ENCODE peak calls at places on chromosomes 6 and 20, in five cellular contexts. W is SJSA1, G is endodermal cell, H is upper lobe of right lung, B is endothelial cell of umbilical vein. S is an unnamed sample. For H3K4me1, the result is how much of the 10 kb centered on the place peaks cover.

GRCh38 chr6:38498085-38498484 is 141.6 kb downstream of the BTBD9 start:
- DNase-seq in B (no peak), H (no peak), W (no peak), G (no peak), S (no peak)

GRCh38 chr6:2054516-2055067 is 190.8 kb downstream of the GMDS start:
- DNase-seq in B (no peak), W (no peak), G (no peak), H (no peak), S (no peak)

GRCh38 chr20:11581271-11581670 is 336.4 kb upstream of the BTBD3 start:
- DNase-seq in W (no peak), G (no peak), B (no peak), H (no peak), S (no peak)

GRCh38 chr6:71127374-71127773 is 161.2 kb upstream of the OGFRL1 start:
- DNase-seq in W (no peak), B (no peak), G (no peak), H (no peak), S (no peak)

GRCh38 chr6:52063584-52064400 is 23.6 kb downstream of the PKHD1 start:
- DNase-seq in W (peak), G (peak), H (no peak), B (peak), S (peak)

GRCh38 chr20:7859371-7859802 is 80.9 kb downstream of the HAO1 start:
- DNase-seq in H (no peak), G (peak), B (peak), W (peak), S (peak)

GRCh38 chr6:31877651-31878161 is 1.1 kb downstream of the SLC44A4 start:
- DNase-seq in B (no peak), G (no peak), H (peak), W (no peak), S (no peak)

GRCh38 chr20:50050660-50051308 is 62.2 kb downstream of the UBE2V1 start:
- DNase-seq in G (peak), H (no peak), B (no peak), W (no peak), S (no peak)

GRCh38 chr6:52233975-52234823 is 10.1 kb downstream of the IL17F start:
- DNase-seq in H (no peak), G (peak), W (peak), B (peak), S (peak)

GRCh38 chr20:19880256-19881079 is 122.4 kb downstream of the RIN2 start:
- DNase-seq in G (no peak), B (no peak), H (no peak), W (peak), S (peak)

GRCh38 chr6:145271601-145272000 is 463.7 kb downstream of the EPM2A start:
- DNase-seq in G (no peak), H (no peak), B (no peak), W (no peak), S (no peak)

GRCh38 chr20:4156411-4156810 is 141.1 kb upstream of the RNF24 start:
- DNase-seq in H (peak), G (no peak), W (no peak), B (no peak), S (no peak)

GRCh38 chr6:41748542-41748941 is 1.3 kb upstream of the PGC start:
- DNase-seq in B (no peak), H (no peak), G (no peak), W (no peak), S (no peak)

GRCh38 chr6:100283288-100283687 is 181.4 kb downstream of the SIM1 start:
- DNase-seq in G (peak), W (peak), B (no peak), H (no peak), S (no peak)

GRCh38 chr20:51360451-51361230 is 181.9 kb downstream of the NFATC2 start:
- DNase-seq in W (peak), H (peak), G (no peak), B (peak), S (peak)

GRCh38 chr20:5039255-5039657 is 37.9 kb upstream of the SLC23A2 start:
- DNase-seq in B (no peak), W (no peak), G (no peak), H (no peak), S (no peak)

GRCh38 chr20:64239449-64240242 is 15.9 kb upstream of the PCMTD2 start:
- DNase-seq in B (no peak), H (peak), G (no peak), W (no peak), S (no peak)

GRCh38 chr20:50992733-50993457 is 30.0 kb downstream of the KCNG1 start:
- DNase-seq in H (no peak), G (peak), W (peak), B (peak), S (peak)

GRCh38 chr20:3929713-3930060 is 40.5 kb downstream of the PANK2 start:
- DNase-seq in H (no peak), W (no peak), B (no peak), G (no peak), S (no peak)

GRCh38 chr20:63160641-63161175 is 55.2 kb downstream of the YTHDF1 start:
- DNase-seq in W (no peak), B (no peak), H (no peak), G (no peak), S (no peak)
- H3K4me1 ChIP-seq in W (under half), B (under half), H (under half), G (under half), S (under half)

GRCh38 chr6:15324427-15324985 is 78.6 kb downstream of the JARID2 start:
- DNase-seq in B (no peak), W (no peak), H (no peak), G (no peak), S (no peak)

GRCh38 chr6:15327271-15327670 is 81.4 kb downstream of the JARID2 start:
- DNase-seq in H (no peak), B (no peak), G (no peak), W (peak), S (no peak)

GRCh38 chr6:15325540-15325955 is 79.7 kb downstream of the JARID2 start:
- DNase-seq in W (no peak), B (no peak), H (no peak), G (no peak), S (no peak)

GRCh38 chr6:15329154-15329781 is 83.4 kb downstream of the JARID2 start:
- DNase-seq in B (no peak), W (peak), G (no peak), H (no peak), S (peak)

GRCh38 chr6:15326072-15326614 is 80.3 kb downstream of the JARID2 start:
- DNase-seq in G (no peak), H (no peak), B (no peak), W (no peak), S (no peak)
- H3K4me1 ChIP-seq in G (under half), H (under half), B (under half), W (half or more), S (under half)

DNA sequence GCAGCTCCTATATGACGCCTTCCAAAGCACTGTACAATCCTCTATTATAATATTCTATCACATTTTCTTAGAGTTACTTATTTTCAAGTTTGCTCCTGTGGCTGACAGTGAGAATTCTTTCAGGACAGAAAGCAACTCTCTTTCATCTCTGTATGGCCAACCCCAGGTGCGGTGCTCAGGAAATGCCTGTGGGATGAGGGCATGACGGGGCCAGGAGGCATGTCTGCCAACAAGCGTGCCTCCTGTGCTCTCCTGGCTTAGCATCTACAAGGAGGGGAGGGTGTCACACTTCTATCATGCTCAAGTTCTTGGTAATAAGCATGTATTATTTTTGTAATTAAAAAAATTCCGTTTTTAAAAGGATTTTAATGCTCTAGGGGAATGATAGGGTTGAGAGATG is 11.4 kb downstream of the MRPL14 start:
- DNase-seq in H (no peak), W (no peak), B (peak), G (no peak), S (peak)
- H3K4me1 ChIP-seq in H (under half), W (under half), B (under half), G (under half), S (under half)

GRCh38 chr6:18142591-18142861 is 12.4 kb downstream of the TPMT start:
- DNase-seq in H (no peak), B (no peak), W (no peak), G (no peak), S (no peak)
- H3K4me1 ChIP-seq in H (under half), B (under half), W (under half), G (under half), S (under half)

GRCh38 chr20:56428881-56429280 is 16.8 kb downstream of the CASS4 start:
- DNase-seq in B (no peak), G (peak), W (no peak), H (no peak), S (no peak)
- H3K4me1 ChIP-seq in B (under half), G (under half), W (under half), H (under half), S (under half)

GRCh38 chr20:43676368-43676767 is 9.5 kb downstream of the MYBL2 start:
- DNase-seq in G (no peak), W (no peak), H (no peak), B (no peak), S (no peak)

GRCh38 chr20:43682446-43682845 is 15.5 kb downstream of the MYBL2 start:
- DNase-seq in W (no peak), B (no peak), H (no peak), G (no peak), S (no peak)

GRCh38 chr20:43681468-43681942 is 14.6 kb downstream of the MYBL2 start:
- DNase-seq in W (no peak), H (no peak), G (no peak), B (no peak), S (no peak)

GRCh38 chr20:43681991-43682410 is 15.1 kb downstream of the MYBL2 start:
- DNase-seq in B (no peak), W (no peak), H (no peak), G (no peak), S (no peak)

DNA sequence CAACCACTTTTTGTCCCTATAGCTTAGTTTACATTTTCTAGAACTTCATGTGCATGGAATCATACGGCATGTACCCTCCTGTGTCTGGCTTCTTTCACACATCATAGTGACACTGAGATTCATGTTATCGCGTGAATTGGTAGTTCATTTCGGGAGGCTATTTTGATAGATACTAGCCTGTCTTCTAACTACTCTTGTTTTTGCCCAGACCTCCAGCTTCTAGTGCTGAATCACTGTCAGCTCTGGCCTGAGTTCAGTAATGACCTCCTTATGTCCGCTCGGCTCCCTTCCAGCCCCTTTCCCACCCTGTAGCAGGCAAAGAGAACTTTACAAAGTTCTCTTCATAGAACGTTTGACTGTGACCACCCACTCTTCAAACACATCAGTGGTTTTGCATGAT is 14.1 kb downstream of the MYBL2 start:
- DNase-seq in G (no peak), W (no peak), H (no peak), B (no peak), S (no peak)
- H3K4me1 ChIP-seq in G (under half), W (under half), H (under half), B (under half), S (under half)

DNA sequence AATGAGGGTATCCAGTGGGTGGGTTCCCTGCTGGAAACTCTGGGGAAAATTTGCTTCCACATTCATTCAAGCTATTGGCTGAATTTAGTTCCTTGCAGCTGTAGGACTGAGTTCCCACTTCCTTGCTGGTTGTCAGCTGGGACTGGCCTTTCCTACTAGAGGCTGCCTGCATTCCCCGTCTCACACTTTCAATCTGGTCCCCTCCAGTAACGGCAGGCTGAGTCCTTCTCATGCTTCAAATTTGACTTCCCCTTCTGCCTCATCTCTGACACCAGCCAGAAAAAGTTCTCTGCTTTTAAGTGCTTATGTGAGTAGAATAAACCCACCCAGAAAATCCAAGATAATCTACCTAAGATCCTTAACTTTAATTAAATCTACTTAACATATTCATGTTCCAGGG is 4.4 kb downstream of the CSNK2A1 start:
- DNase-seq in H (no peak), G (no peak), W (no peak), B (no peak), S (no peak)
- H3K4me1 ChIP-seq in H (under half), G (under half), W (under half), B (under half), S (under half)

GRCh38 chr6:37130704-37131103 is 39.2 kb upstream of the PIM1 start:
- DNase-seq in B (peak), W (no peak), H (peak), G (no peak), S (no peak)
- H3K4me1 ChIP-seq in B (under half), W (half or more), H (under half), G (under half), S (under half)

GRCh38 chr6:33607784-33608161 is 13.3 kb upstream of the ITPR3 start:
- DNase-seq in G (peak), W (no peak), B (no peak), H (no peak), S (no peak)
- H3K4me1 ChIP-seq in G (under half), W (under half), B (under half), H (under half), S (under half)

S was measured in foreskin keratinocyte.